ENCODE peak calls at places on chromosomes 2 and 18, in seven cellular contexts. S, T, K, B, F, X and D are unnamed samples.

GRCh38 chr2:152047826-152048476 is 50.9 kb downstream of the CACNB4 start:
- DNase-seq in S (no peak), F (peak), X (no peak), B (peak), T (no peak), K (no peak), D (peak)

GRCh38 chr18:68418881-68419280 is 296.0 kb downstream of the TMX3 start:
- DNase-seq in K (no peak), B (no peak), X (no peak), S (no peak), F (no peak), T (no peak), D (no peak)

GRCh38 chr2:214328941-214329340 is 81.9 kb upstream of the VWC2L start:
- DNase-seq in X (peak), S (no peak), F (no peak), B (no peak), T (no peak), K (no peak), D (no peak)

GRCh38 chr2:232336241-232336736 is 42.3 kb upstream of the ALPP start:
- DNase-seq in T (no peak), K (no peak), B (no peak), S (no peak), X (no peak), F (no peak), D (no peak)

GRCh38 chr2:179049546-179050311 is at the start of gene CCDC141:
- DNase-seq in S (no peak), F (peak), K (no peak), T (peak), X (no peak), B (peak), D (no peak)

GRCh38 chr18:10727477-10727876 is 201.7 kb downstream of the NAPG start:
- DNase-seq in F (no peak), K (no peak), B (no peak), S (no peak), T (no peak), X (no peak), D (no peak)

GRCh38 chr18:26956894-26957293 is 91.4 kb upstream of the AQP4 start:
- DNase-seq in T (no peak), K (peak), S (no peak), B (no peak), F (no peak), X (peak), D (no peak)

GRCh38 chr2:101197215-101197745 is 46.1 kb upstream of the TBC1D8 start:
- DNase-seq in B (peak), S (no peak), X (no peak), K (no peak), F (peak), T (no peak), D (no peak)

GRCh38 chr2:162490052-162490717 is 146.3 kb downstream of the GCA start:
- DNase-seq in S (no peak), T (peak), X (no peak), F (no peak), B (peak), K (no peak), D (no peak)

GRCh38 chr2:62741954-62742722 is 36.6 kb downstream of the EHBP1 start:
- DNase-seq in K (no peak), F (no peak), T (no peak), B (no peak), S (no peak), X (no peak), D (no peak)

GRCh38 chr18:76927216-76927725 is 104.9 kb downstream of the ZNF236 start:
- DNase-seq in T (no peak), F (no peak), X (no peak), S (no peak), K (no peak), B (no peak), D (no peak)

GRCh38 chr18:59357928-59358327 is 1.1 kb downstream of the LMAN1 start:
- DNase-seq in T (no peak), S (peak), X (no peak), K (no peak), B (peak), F (peak), D (peak)

GRCh38 chr2:130786076-130786475 is 30.7 kb downstream of the AMER3 start:
- DNase-seq in B (no peak), X (no peak), K (no peak), S (no peak), F (no peak), T (no peak), D (no peak)

GRCh38 chr2:235577404-235578330 is 83.8 kb downstream of the AGAP1 start:
- DNase-seq in B (peak), K (no peak), T (no peak), S (no peak), X (no peak), F (no peak), D (no peak)

GRCh38 chr2:38462121-38462634 is 85.1 kb upstream of the ATL2 start:
- DNase-seq in F (no peak), T (no peak), K (no peak), B (no peak), S (peak), X (no peak), D (peak)
- TF ChIP-seq YY1 in F (no peak), T (no peak), K (no peak), B (no peak), S (no peak), X (no peak), D (no peak)

DNA sequence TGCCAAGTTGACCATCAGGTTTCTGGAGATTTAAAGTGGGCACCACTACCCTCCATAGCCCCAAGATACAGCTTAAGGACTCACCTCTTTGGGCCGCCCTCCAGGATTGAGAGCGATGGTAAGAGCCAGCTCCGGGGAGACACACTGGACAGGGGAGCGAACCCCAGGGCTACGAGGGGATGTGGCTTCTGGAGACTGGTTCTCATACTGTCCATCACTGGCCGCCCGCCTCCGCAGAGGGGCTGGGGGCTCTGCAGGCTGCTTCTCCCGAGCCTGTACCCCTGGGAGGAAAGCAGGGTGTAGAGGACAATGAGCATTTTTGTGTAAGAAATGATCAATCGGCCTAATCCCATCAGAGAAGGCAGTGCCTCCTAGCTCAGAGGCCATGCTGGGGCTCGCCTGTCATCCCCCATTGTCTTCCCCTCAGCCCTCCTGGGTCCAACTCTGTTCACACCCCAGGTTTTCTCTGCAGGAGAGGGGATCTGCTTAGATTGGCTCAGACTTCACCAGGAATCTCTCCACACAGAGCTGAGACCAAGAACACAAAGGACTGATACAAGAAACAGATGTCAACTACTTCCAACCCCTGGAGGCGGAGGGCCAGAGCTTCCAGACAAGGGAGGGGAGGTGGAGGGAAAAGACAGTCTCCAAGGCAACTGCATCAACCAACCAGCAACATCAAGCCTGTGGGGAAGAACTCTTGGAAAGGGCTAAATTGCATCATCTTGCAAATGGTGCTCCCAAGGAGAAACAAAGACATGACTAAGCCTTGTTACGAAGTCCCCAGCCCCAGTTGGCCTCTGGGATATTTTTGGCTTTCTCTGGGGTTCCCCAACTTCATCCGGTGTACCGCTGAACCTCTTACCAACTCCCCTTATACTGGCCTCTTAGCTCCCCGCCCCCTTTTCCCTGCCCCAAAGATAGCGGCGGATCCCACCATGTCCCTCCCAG is 166.6 kb downstream of the TNS1 start:
- DNase-seq in T (no peak), X (peak), K (no peak), B (no peak), S (no peak), F (peak), D (no peak)
- TF ChIP-seq YY1 in T (no peak), X (no peak), K (no peak), B (no peak), S (no peak), F (no peak), D (no peak)

GRCh38 chr2:168961450-168962229 is 60.5 kb downstream of the G6PC2 start:
- DNase-seq in F (peak), B (peak), K (peak), S (peak), X (peak), T (peak), D (peak)
- TF ChIP-seq YY1 in F (no peak), B (no peak), K (no peak), S (no peak), X (no peak), T (no peak), D (no peak)

DNA sequence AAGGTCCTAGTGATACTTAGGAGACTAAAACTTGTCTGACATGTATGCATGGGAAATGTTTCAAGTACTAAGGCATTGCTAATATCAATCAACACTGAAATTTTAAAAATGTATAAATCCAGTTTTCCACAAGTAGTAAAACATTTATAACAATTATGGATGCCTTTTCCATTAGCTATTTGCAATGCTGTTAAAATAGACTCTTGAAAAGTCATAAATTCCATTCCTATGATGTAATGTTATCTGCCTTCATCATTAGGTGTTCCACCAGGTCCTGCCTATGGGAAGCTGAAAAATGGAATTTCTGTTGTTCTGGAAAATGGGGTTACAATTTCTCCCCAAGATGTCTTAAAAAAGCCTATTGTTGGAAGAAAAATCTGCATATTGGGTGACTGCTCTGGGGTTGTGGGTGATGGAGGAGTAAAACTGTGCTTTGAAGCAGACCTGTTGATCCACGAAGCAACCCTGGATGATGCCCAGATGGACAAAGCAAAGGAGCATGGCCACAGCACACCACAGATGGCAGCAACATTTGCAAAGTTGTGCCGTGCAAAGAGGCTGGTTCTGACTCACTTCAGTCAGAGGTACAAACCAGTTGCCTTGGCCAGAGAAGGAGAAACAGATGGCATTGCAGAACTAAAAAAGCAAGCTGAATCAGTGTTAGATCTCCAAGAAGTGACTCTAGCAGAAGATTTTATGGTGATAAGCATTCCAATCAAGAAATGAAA is 18.7 kb downstream of the ELAC1 start:
- DNase-seq in K (no peak), B (no peak), T (no peak), X (no peak), F (no peak), S (no peak), D (no peak)
- TF ChIP-seq YY1 in K (no peak), B (no peak), T (no peak), X (no peak), F (no peak), S (no peak), D (no peak)